ENCODE peak calls at places on chromosome 20, in seven cellular contexts. H is astrocyte, A is heart left ventricle, V is cardiac fibroblast, I is suprapubic skin, E is IMR-90, U is colonic mucosa. F is an unnamed sample.

GRCh38 chr20:63542696-63543095 is 4.9 kb downstream of the SRMS start:
- DNase-seq in I (no peak), U (no peak), A (no peak), V (no peak), E (no peak), H (no peak), F (no peak)

GRCh38 chr20:45268531-45268930 is 14.2 kb upstream of the SLPI start:
- DNase-seq in A (no peak), I (no peak), U (no peak), H (no peak), E (no peak), V (peak; percentile 38), F (no peak)

GRCh38 chr20:31594558-31595379 is 10.3 kb upstream of the ID1 start:
- DNase-seq in H (no peak), U (peak; percentile 57), E (no peak), V (peak; percentile 40), I (no peak), A (peak; percentile 87), F (no peak)

GRCh38 chr20:33693741-33694645 is 7.8 kb upstream of the E2F1 start:
- DNase-seq in V (peak; percentile 20), I (no peak), H (no peak), A (no peak), U (peak; percentile 41), E (no peak), F (no peak)

GRCh38 chr20:46027245-46027853 is 1.7 kb upstream of the SLC12A5 start:
- DNase-seq in A (no peak), I (no peak), E (peak; percentile 61), V (peak; percentile 62), U (peak; percentile 36), H (peak; percentile 36), F (peak; percentile 40)

GRCh38 chr20:47540443-47541354 is 39.0 kb downstream of the NCOA3 start:
- DNase-seq in E (peak; percentile 24), A (no peak), H (no peak), U (no peak), V (no peak), I (no peak), F (no peak)

GRCh38 chr20:13788167-13788834 is 3.5 kb downstream of the NDUFAF5 start:
- DNase-seq in I (no peak), U (peak; percentile 52), A (no peak), H (peak; percentile 39), V (peak; percentile 73), E (peak; percentile 69), F (peak; percentile 39)

GRCh38 chr20:3000852-3001523 is 42.4 kb upstream of the GNRH2 start:
- DNase-seq in H (peak; percentile 29), A (no peak), I (no peak), U (no peak), E (peak; percentile 75), V (peak; percentile 85), F (peak; percentile 30)

GRCh38 chr20:5393218-5393870 is 76.6 kb upstream of the PROKR2 start:
- DNase-seq in H (no peak), I (no peak), U (no peak), V (no peak), A (no peak), E (no peak), F (no peak)

GRCh38 chr20:3813758-3814581 is 6.4 kb upstream of the AP5S1 start:
- DNase-seq in A (no peak), E (no peak), I (no peak), H (no peak), U (no peak), V (no peak), F (no peak)

GRCh38 chr20:53901064-53901463 is 169.3 kb downstream of the BCAS1 start:
- DNase-seq in A (no peak), I (peak; percentile 18), H (peak; percentile 89), E (peak; percentile 72), V (peak; percentile 55), U (peak; percentile 53), F (no peak)

GRCh38 chr20:63941282-63942060 is 14.7 kb downstream of the UCKL1 start:
- DNase-seq in U (peak; percentile 58), A (peak; percentile 55), V (peak; percentile 24), I (peak; percentile 87), H (no peak), E (no peak), F (no peak)

GRCh38 chr20:17809714-17810631 is 110.2 kb downstream of the BANF2 start:
- DNase-seq in V (no peak), A (no peak), E (peak; percentile 72), U (no peak), I (no peak), H (no peak), F (no peak)

GRCh38 chr20:51373713-51374481 is 168.6 kb downstream of the NFATC2 start:
- DNase-seq in V (peak; percentile 72), H (peak; percentile 32), A (no peak), U (no peak), I (peak; percentile 41), E (no peak), F (no peak)

DNA sequence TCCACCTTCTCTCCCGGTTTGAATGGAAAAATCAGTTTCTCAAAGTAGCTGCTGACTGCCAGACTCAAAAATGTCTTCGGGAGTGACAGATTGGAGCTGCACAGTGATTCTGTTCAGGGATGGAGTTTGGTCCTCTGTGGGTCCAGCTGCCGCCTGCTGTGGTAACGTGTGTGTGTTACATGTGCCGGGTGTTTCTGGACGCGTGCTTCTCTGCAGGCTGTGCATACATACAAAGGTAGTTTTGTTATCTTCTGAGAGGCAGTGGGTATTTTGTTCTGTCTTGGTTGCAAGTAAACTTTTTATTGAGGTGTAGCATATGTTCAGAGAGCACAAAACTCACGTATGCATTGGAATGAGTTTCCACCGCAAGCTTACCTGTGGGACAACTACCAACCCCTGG is 41.3 kb upstream of the NAA20 start:
- DNase-seq in A (no peak), H (peak; percentile 36), U (no peak), I (no peak), V (peak; percentile 36), E (no peak), F (no peak)
- H3K4me3 ChIP-seq in A (peak overlapping the region; percentile 64), H (peak overlapping the region; percentile 94), U (peak overlapping the region; percentile 19), I (peak overlapping the region; percentile 65), V (peak overlapping the region; percentile 72), E (peak overlapping the region; percentile 71), F (peak overlapping the region; percentile 67)

GRCh38 chr20:623704-624103 is 13.6 kb upstream of the TCF15 start:
- DNase-seq in V (no peak), H (no peak), A (no peak), U (no peak), E (no peak), I (no peak), F (no peak)

GRCh38 chr20:625360-625932 is 15.3 kb upstream of the TCF15 start:
- DNase-seq in U (no peak), E (no peak), H (no peak), A (no peak), V (no peak), I (no peak), F (no peak)

GRCh38 chr20:621115-621756 is 11.1 kb upstream of the TCF15 start:
- DNase-seq in E (peak; percentile 4), I (no peak), V (no peak), U (no peak), A (no peak), H (peak; percentile 7), F (no peak)

GRCh38 chr20:622161-622560 is 12.1 kb upstream of the TCF15 start:
- DNase-seq in V (no peak), A (no peak), H (no peak), U (no peak), I (no peak), E (no peak), F (no peak)

DNA sequence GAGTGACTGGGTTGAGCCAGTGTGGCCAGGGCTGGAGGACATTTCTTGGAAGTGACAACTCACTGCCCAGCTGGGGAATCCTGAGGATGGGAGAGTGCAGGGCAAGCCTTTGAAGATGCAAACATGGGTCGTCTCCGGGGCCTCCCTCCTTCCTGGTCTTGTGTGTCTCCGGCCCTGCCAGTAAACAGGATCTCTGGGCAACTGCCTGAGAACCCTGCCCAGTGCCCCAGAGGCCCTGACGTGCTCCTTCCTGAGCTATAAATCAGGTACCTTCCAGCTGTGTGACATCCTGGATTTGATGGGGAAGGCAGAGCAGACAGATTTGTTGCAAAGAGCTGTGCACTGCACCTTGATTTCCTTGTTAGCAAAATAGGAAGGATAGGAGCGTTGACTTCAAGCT is 12.9 kb upstream of the TCF15 start:
- DNase-seq in H (no peak), A (no peak), V (no peak), I (no peak), U (no peak), E (no peak), F (no peak)
- TF ChIP-seq CTCF in H (no peak), A (no peak), V (no peak), I (no peak), U (no peak), E (no peak), F (no peak)

GRCh38 chr20:49563015-49563980 is 4.6 kb downstream of the PTGIS start:
- DNase-seq in U (no peak), H (no peak), V (no peak), E (no peak), I (peak; percentile 40), A (no peak), F (no peak)

GRCh38 chr20:49560646-49561045 is 7.3 kb downstream of the PTGIS start:
- DNase-seq in I (peak; percentile 62), U (no peak), H (no peak), A (no peak), E (no peak), V (no peak), F (no peak)

GRCh38 chr20:49561256-49561655 is 6.7 kb downstream of the PTGIS start:
- DNase-seq in I (peak; percentile 39), H (no peak), U (no peak), E (no peak), A (no peak), V (no peak), F (no peak)

GRCh38 chr20:49561806-49562205 is 6.1 kb downstream of the PTGIS start:
- DNase-seq in U (no peak), V (no peak), A (no peak), E (no peak), H (no peak), I (no peak), F (no peak)

DNA sequence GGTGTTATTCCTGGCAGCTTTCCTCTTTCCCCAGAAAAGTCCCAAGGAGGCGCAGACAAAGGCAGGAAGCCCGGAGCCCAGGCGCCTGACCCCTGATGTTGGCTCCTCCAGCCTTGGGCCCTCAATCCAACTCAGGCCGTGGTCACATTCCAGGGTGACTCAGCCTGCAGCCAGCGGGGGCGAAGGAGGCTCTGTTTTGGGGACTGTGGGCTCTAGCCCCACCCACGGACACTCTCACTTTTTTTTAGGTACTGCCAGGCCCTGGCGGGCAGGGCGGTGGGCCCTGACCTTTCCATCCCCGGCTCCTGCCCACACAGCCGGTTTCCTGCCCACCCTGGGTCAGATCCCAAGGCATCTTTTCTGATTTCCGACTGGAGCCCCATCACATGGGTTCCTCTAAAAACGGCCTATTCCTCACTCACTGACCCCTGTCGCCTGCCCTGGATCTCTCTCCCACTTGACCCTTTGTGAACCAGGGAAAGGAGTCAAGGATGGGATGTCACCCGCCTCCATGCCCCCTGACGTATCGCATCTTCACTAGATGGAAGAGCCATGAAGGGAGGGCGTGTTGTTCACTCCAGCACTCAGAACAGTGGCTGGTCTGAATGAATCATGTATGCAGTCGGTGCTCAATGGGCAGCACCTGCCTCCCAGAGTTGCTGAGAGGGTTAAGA is 5.5 kb downstream of the PTGIS start:
- DNase-seq in V (peak; percentile 90), E (peak; percentile 84), A (peak; percentile 86), H (peak; percentile 89), I (peak; percentile 89), U (peak; percentile 49), F (peak; percentile 62)
- H3K4me3 ChIP-seq in V (no peak overlapping the region), E (no peak overlapping the region), A (no peak overlapping the region), H (no peak overlapping the region), I (no peak overlapping the region), U (no peak overlapping the region), F (no peak overlapping the region)

DNA sequence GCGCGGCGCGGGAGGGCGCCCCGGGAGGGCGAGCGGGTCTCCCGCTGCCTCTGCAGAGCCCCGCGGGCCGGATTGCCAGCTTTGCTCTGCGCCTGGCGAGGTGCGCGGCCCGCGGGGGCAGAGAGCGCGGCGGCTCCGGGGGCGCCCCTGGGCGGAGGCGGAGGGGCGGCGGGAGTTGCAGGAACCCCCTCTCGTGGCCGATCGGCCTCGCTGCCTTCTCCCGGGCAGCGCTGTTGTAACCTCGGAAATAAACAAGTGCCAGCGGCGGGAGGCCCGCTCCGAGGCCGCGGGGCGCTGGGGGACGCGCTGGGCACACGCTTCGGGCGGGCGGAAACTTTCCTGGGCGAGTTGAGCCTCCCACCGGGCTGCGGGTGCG is 1.2 kb downstream of the CDH4 start:
- DNase-seq in A (no peak), E (peak; percentile 45), V (no peak), I (no peak), H (no peak), U (no peak), F (no peak)
- TF ChIP-seq CTCF in A (peak; percentile 8), E (peak; percentile 32), V (no peak), I (no peak), H (no peak), U (no peak), F (peak; percentile 33)